ENCODE peak calls at places on chromosomes 12 and 14, in eight cellular contexts. O is A549, I is prostate gland, S is uterus, X is testis, N is IMR-90, Z is ovary, R is K562. Q is an unnamed sample.

GRCh38 chr14:75005357-75005756 is 2.6 kb downstream of the EIF2B2 start:
- DNase-seq in Z (no peak), N (no peak), X (no peak), I (no peak), R (no peak), S (no peak), O (no peak), Q (no peak)

GRCh38 chr12:123780956-123781355 is 18.9 kb downstream of the DNAH10 start:
- DNase-seq in Z (no peak), X (no peak), O (no peak), I (no peak), S (no peak), R (no peak), N (no peak), Q (no peak)

GRCh38 chr14:67352055-67352454 is 7.5 kb downstream of the ATP6V1D start:
- DNase-seq in X (no peak), N (no peak), I (no peak), R (no peak), S (no peak), Z (no peak), O (no peak), Q (no peak)

GRCh38 chr12:86683568-86683991 is 427.4 kb upstream of the MGAT4C start:
- DNase-seq in O (no peak), N (peak; percentile 69), S (no peak), Z (no peak), X (no peak), R (no peak), I (no peak), Q (no peak)

GRCh38 chr12:53585726-53586125 is 40.5 kb downstream of the ATF7 start:
- DNase-seq in Z (no peak), R (no peak), S (no peak), X (no peak), I (no peak), N (no peak), O (no peak), Q (no peak)

GRCh38 chr12:52945389-52946232 is 3.3 kb upstream of the KRT18 start:
- DNase-seq in X (peak; percentile 46), O (peak; percentile 94), R (no peak), S (no peak), I (no peak), Z (no peak), N (peak; percentile 62), Q (peak; percentile 48)

GRCh38 chr14:60622920-60623263 is 26.4 kb downstream of the SIX1 start:
- DNase-seq in X (no peak), O (no peak), I (no peak), N (peak; percentile 70), S (no peak), Z (no peak), R (no peak), Q (no peak)

GRCh38 chr14:91280129-91280528 is 35.6 kb upstream of the GPR68 start:
- DNase-seq in N (no peak), Z (no peak), O (no peak), I (no peak), X (no peak), S (no peak), R (no peak), Q (no peak)

GRCh38 chr12:111180830-111181726 is 187.8 kb downstream of the PHETA1 start:
- DNase-seq in Z (peak; percentile 27), I (peak; percentile 76), X (peak; percentile 65), S (peak; percentile 57), O (no peak), N (peak; percentile 4), R (peak; percentile 8), Q (peak; percentile 76)

GRCh38 chr14:51846631-51847488 is 13.6 kb upstream of the GNG2 start:
- DNase-seq in Z (no peak), O (no peak), I (no peak), N (peak; percentile 53), S (peak; percentile 26), X (peak; percentile 36), R (peak; percentile 3), Q (peak; percentile 71)

GRCh38 chr12:56338643-56339422 is at the start of gene IL23A:
- DNase-seq in X (no peak), Z (no peak), S (no peak), O (no peak), N (peak; percentile 59), I (no peak), R (no peak), Q (no peak)

GRCh38 chr12:42756841-42757661 is 167.5 kb upstream of the PRICKLE1 start:
- DNase-seq in Z (no peak), R (no peak), N (peak; percentile 91), O (peak; percentile 79), S (peak; percentile 36), I (no peak), X (no peak), Q (no peak)

GRCh38 chr12:29160230-29160629 is 11.2 kb downstream of the FAR2 start:
- DNase-seq in O (no peak), S (no peak), N (no peak), X (no peak), Z (no peak), R (no peak), I (no peak), Q (no peak)

GRCh38 chr12:79274571-79275064 is 410.0 kb downstream of the SYT1 start:
- DNase-seq in Z (no peak), R (no peak), S (no peak), N (no peak), O (no peak), I (no peak), X (no peak), Q (no peak)

GRCh38 chr14:105268736-105269354 is 20.5 kb downstream of the BTBD6 start:
- DNase-seq in Z (no peak), I (no peak), X (no peak), S (no peak), N (no peak), R (no peak), O (no peak), Q (no peak)

GRCh38 chr12:123948401-123949117 is 24.1 kb downstream of the CCDC92 start:
- DNase-seq in O (no peak), I (no peak), S (no peak), Z (no peak), N (no peak), X (no peak), R (no peak), Q (no peak)

GRCh38 chr14:104776481-104776880 is 19.1 kb downstream of the AKT1 start:
- DNase-seq in X (no peak), Z (no peak), O (no peak), R (no peak), I (no peak), S (no peak), N (no peak), Q (no peak)

GRCh38 chr12:39595923-39596322 is 23.7 kb downstream of the ABCD2 start:
- DNase-seq in R (no peak), N (no peak), O (no peak), X (no peak), S (no peak), Z (no peak), I (no peak), Q (no peak)

GRCh38 chr12:54021432-54022013 is 6.7 kb upstream of the HOXC6 start:
- DNase-seq in Z (peak; percentile 43), X (no peak), S (no peak), R (no peak), N (no peak), I (no peak), O (peak; percentile 45), Q (no peak)

GRCh38 chr14:102116361-102117180 is 23.1 kb upstream of the WDR20 start:
- DNase-seq in I (no peak), N (no peak), S (no peak), Z (no peak), X (no peak), O (no peak), R (no peak), Q (peak; percentile 42)

GRCh38 chr12:111085100-111085499 is 164.7 kb upstream of the MYL2 start:
- DNase-seq in O (no peak), I (no peak), N (no peak), Z (no peak), X (no peak), R (no peak), S (no peak), Q (no peak)

GRCh38 chr12:123121670-123122069 is 29.2 kb downstream of the PITPNM2 start:
- DNase-seq in I (no peak), X (no peak), R (no peak), N (no peak), O (no peak), Z (no peak), S (no peak), Q (no peak)

GRCh38 chr14:67232631-67233030 is 8.6 kb upstream of the PALS1 start:
- DNase-seq in X (no peak), I (no peak), R (no peak), Z (no peak), S (no peak), N (no peak), O (no peak), Q (no peak)

GRCh38 chr12:12686925-12687324 is 9.1 kb downstream of the GPR19 start:
- DNase-seq in O (no peak), I (no peak), S (no peak), R (no peak), Z (no peak), X (no peak), N (peak; percentile 59), Q (peak; percentile 28)

GRCh38 chr12:92301329-92301728 is 155.7 kb upstream of the BTG1 start:
- DNase-seq in N (no peak), Z (no peak), I (no peak), X (no peak), S (no peak), O (no peak), R (no peak), Q (no peak)
- TF ChIP-seq POLR2A in N (no peak), Z (no peak), I (no peak), X (no peak), S (no peak), O (no peak), R (no peak), Q (no peak)

GRCh38 chr14:99609245-99610117 is 5.5 kb upstream of the CCDC85C start:
- DNase-seq in N (peak; percentile 33), I (no peak), X (no peak), S (peak; percentile 40), Z (no peak), R (no peak), O (peak; percentile 62), Q (peak; percentile 61)
- H3K27ac ChIP-seq in N (no peak overlapping the region), I (no peak overlapping the region), X (no peak overlapping the region), S (peak overlapping the region; percentile 38), Z (no peak overlapping the region), R (no peak overlapping the region), O (no peak overlapping the region), Q (no peak overlapping the region)

GRCh38 chr12:57896437-57897201 is 44.7 kb upstream of the ATP23 start:
- DNase-seq in R (no peak), S (peak; percentile 85), Z (peak; percentile 88), X (peak; percentile 81), O (peak; percentile 51), N (peak; percentile 64), I (peak; percentile 67), Q (peak; percentile 73)
- TF ChIP-seq CTCF in R (peak; percentile 27), S (peak; percentile 70), Z (peak; percentile 49), X (no peak), O (peak; percentile 45), N (peak; percentile 40), I (peak; percentile 61), Q (peak; percentile 2)

GRCh38 chr12:81123611-81124010 is 45.7 kb downstream of the ACSS3 start:
- DNase-seq in X (no peak), R (no peak), N (no peak), I (no peak), S (no peak), O (no peak), Z (no peak), Q (no peak)
- TF ChIP-seq POLR2A in X (no peak), R (no peak), N (no peak), I (no peak), S (no peak), O (no peak), Z (no peak), Q (no peak)

GRCh38 chr12:76345569-76345968 is 2.6 kb downstream of the BBS10 start:
- DNase-seq in O (no peak), Z (no peak), N (no peak), I (no peak), X (no peak), S (no peak), R (no peak), Q (no peak)
- H3K27ac ChIP-seq in O (no peak overlapping the region), Z (no peak overlapping the region), N (no peak overlapping the region), I (no peak overlapping the region), X (no peak overlapping the region), S (no peak overlapping the region), R (no peak overlapping the region), Q (no peak overlapping the region)